ENCODE peak calls at places on chromosomes 1 and 21, in four cellular contexts. One of them, this sample, is unnamed.

GRCh38 chr1:204043680-204044079 is 29.2 kb upstream of the SOX13 start:
- DNase-seq in substantia nigra: no peak
- DNase-seq in central memory CD8-positive, alpha-beta T cell: no peak
- DNase-seq in HS-5: no peak
- DNase-seq in this sample: no peak

GRCh38 chr1:6028042-6028895 is 17.4 kb upstream of the KCNAB2 start:
- DNase-seq in central memory CD8-positive, alpha-beta T cell: peak; percentile 47
- DNase-seq in HS-5: no peak
- DNase-seq in substantia nigra: peak; percentile 34
- DNase-seq in this sample: no peak

GRCh38 chr21:44914176-44914874 is 6.4 kb downstream of the ITGB2 start:
- DNase-seq in substantia nigra: peak; percentile 39
- DNase-seq in HS-5: no peak
- DNase-seq in central memory CD8-positive, alpha-beta T cell: peak; percentile 50
- DNase-seq in this sample: no peak

GRCh38 chr1:241934181-241934815 is 23.3 kb upstream of the BECN2 start:
- DNase-seq in substantia nigra: peak; percentile 57
- DNase-seq in HS-5: no peak
- DNase-seq in central memory CD8-positive, alpha-beta T cell: no peak
- DNase-seq in this sample: peak; percentile 60

GRCh38 chr1:52554267-52554640 is 1.4 kb upstream of the TUT4 start:
- DNase-seq in central memory CD8-positive, alpha-beta T cell: no peak
- DNase-seq in HS-5: no peak
- DNase-seq in substantia nigra: no peak
- DNase-seq in this sample: no peak

GRCh38 chr1:207902566-207902965 is 8.4 kb downstream of the CD34 start:
- DNase-seq in central memory CD8-positive, alpha-beta T cell: no peak
- DNase-seq in HS-5: no peak
- DNase-seq in substantia nigra: no peak
- DNase-seq in this sample: no peak

GRCh38 chr1:93681549-93682412 is at the start of gene BCAR3:
- DNase-seq in substantia nigra: peak; percentile 60
- DNase-seq in HS-5: peak; percentile 58
- DNase-seq in central memory CD8-positive, alpha-beta T cell: no peak
- DNase-seq in this sample: peak; percentile 73

GRCh38 chr1:63916485-63917360 is 142.9 kb downstream of the ROR1 start:
- DNase-seq in substantia nigra: no peak
- DNase-seq in central memory CD8-positive, alpha-beta T cell: no peak
- DNase-seq in HS-5: no peak
- DNase-seq in this sample: no peak

GRCh38 chr1:241412646-241413045 is 55.6 kb upstream of the RGS7 start:
- DNase-seq in central memory CD8-positive, alpha-beta T cell: no peak
- DNase-seq in substantia nigra: no peak
- DNase-seq in HS-5: no peak
- DNase-seq in this sample: no peak

GRCh38 chr1:90727917-90728655 is 11.0 kb upstream of the BARHL2 start:
- DNase-seq in HS-5: no peak
- DNase-seq in central memory CD8-positive, alpha-beta T cell: no peak
- DNase-seq in substantia nigra: no peak
- DNase-seq in this sample: no peak

GRCh38 chr21:39531777-39532333 is 80.1 kb downstream of the SH3BGR start:
- DNase-seq in central memory CD8-positive, alpha-beta T cell: no peak
- DNase-seq in substantia nigra: no peak
- DNase-seq in HS-5: no peak
- DNase-seq in this sample: no peak

GRCh38 chr1:212062832-212063438 is 27.4 kb downstream of the DTL start:
- DNase-seq in substantia nigra: no peak
- DNase-seq in central memory CD8-positive, alpha-beta T cell: no peak
- DNase-seq in HS-5: peak; percentile 20
- DNase-seq in this sample: peak; percentile 65

GRCh38 chr1:93021539-93022134 is 57.4 kb upstream of the MTF2 start:
- DNase-seq in substantia nigra: no peak
- DNase-seq in central memory CD8-positive, alpha-beta T cell: no peak
- DNase-seq in HS-5: no peak
- DNase-seq in this sample: peak; percentile 70

GRCh38 chr1:155188268-155188667 is 14.6 kb downstream of the TRIM46 start:
- DNase-seq in substantia nigra: no peak
- DNase-seq in HS-5: no peak
- DNase-seq in central memory CD8-positive, alpha-beta T cell: no peak
- DNase-seq in this sample: no peak

GRCh38 chr1:10389271-10389973 is 9.4 kb upstream of the PGD start:
- DNase-seq in substantia nigra: no peak
- DNase-seq in central memory CD8-positive, alpha-beta T cell: no peak
- DNase-seq in HS-5: no peak
- DNase-seq in this sample: no peak

GRCh38 chr1:117098287-117098890 is 23.2 kb downstream of the TRIM45 start:
- DNase-seq in central memory CD8-positive, alpha-beta T cell: no peak
- DNase-seq in HS-5: no peak
- DNase-seq in substantia nigra: no peak
- DNase-seq in this sample: no peak

GRCh38 chr21:22106720-22107410 is 1108.7 kb downstream of the NCAM2 start:
- DNase-seq in central memory CD8-positive, alpha-beta T cell: no peak
- DNase-seq in HS-5: no peak
- DNase-seq in substantia nigra: no peak
- DNase-seq in this sample: no peak